ENCODE peak calls at places on chromosomes 12 and 14, in nine cellular contexts. R is DND-41, X is left lung, W is pancreas, G is HepG2, I is body of pancreas, B is gastrocnemius medialis, S is heart left ventricle, M is IMR-90. P is an unnamed sample.

GRCh38 chr12:111788178-111788654 is 21.5 kb downstream of the ALDH2 start:
- ATAC-seq in B (peak; percentile 77), I (peak; percentile 86), R (no peak), G (peak; percentile 75), W (peak; percentile 92), X (peak; percentile 54), S (peak; percentile 79), M (peak; percentile 69), P (peak; percentile 60)

GRCh38 chr12:122859303-122860051 is 24.2 kb downstream of the HIP1R start:
- ATAC-seq in I (peak; percentile 1), B (no peak), M (no peak), G (no peak), R (peak; percentile 2), W (no peak), S (no peak), X (no peak), P (no peak)

GRCh38 chr12:108722992-108723766 is 8.1 kb downstream of the CORO1C start:
- ATAC-seq in R (no peak), X (peak; percentile 54), M (peak; percentile 61), W (peak; percentile 72), B (peak; percentile 85), G (no peak), S (peak; percentile 45), I (peak; percentile 47), P (peak; percentile 81)

GRCh38 chr14:58149196-58149595 is 2.8 kb downstream of the ARMH4 start:
- ATAC-seq in S (no peak), W (no peak), B (no peak), X (no peak), R (no peak), G (no peak), I (no peak), M (no peak), P (no peak)

GRCh38 chr12:7709969-7710368 is 1.3 kb upstream of the DPPA3 start:
- ATAC-seq in R (no peak), W (no peak), I (no peak), X (no peak), B (no peak), G (no peak), S (no peak), M (no peak), P (no peak)

GRCh38 chr12:99390707-99391106 is 256.8 kb upstream of the GARIN6 start:
- ATAC-seq in G (peak; percentile 83), X (no peak), R (no peak), M (no peak), S (no peak), B (no peak), I (no peak), W (no peak), P (no peak)

GRCh38 chr12:105562727-105563072 is 232.2 kb downstream of the C12orf75 start:
- ATAC-seq in G (no peak), W (peak; percentile 55), B (peak; percentile 17), I (no peak), M (peak; percentile 56), R (no peak), S (no peak), X (peak; percentile 52), P (no peak)

GRCh38 chr14:67221982-67222328 is 19.3 kb upstream of the PALS1 start:
- ATAC-seq in X (no peak), W (no peak), G (no peak), M (no peak), B (no peak), I (no peak), R (no peak), S (no peak), P (no peak)

GRCh38 chr12:108425238-108425795 is 86.2 kb upstream of the CMKLR1 start:
- ATAC-seq in S (no peak), I (no peak), W (no peak), R (no peak), G (no peak), M (no peak), B (no peak), X (no peak), P (no peak)

GRCh38 chr14:65938738-65939137 is 526.2 kb downstream of the FUT8 start:
- ATAC-seq in X (no peak), S (no peak), M (no peak), W (no peak), G (no peak), I (no peak), B (no peak), R (no peak), P (no peak)

GRCh38 chr14:65937804-65938316 is 525.3 kb downstream of the FUT8 start:
- ATAC-seq in S (no peak), G (no peak), I (no peak), R (peak; percentile 68), W (no peak), X (no peak), M (no peak), B (no peak), P (no peak)

GRCh38 chr14:65939184-65939583 is 526.7 kb downstream of the FUT8 start:
- ATAC-seq in W (no peak), S (no peak), G (no peak), I (no peak), R (no peak), B (no peak), X (no peak), M (no peak), P (no peak)

GRCh38 chr14:65941091-65941490 is 528.6 kb downstream of the FUT8 start:
- ATAC-seq in G (no peak), R (no peak), W (no peak), B (no peak), M (no peak), X (no peak), I (no peak), S (no peak), P (no peak)

DNA sequence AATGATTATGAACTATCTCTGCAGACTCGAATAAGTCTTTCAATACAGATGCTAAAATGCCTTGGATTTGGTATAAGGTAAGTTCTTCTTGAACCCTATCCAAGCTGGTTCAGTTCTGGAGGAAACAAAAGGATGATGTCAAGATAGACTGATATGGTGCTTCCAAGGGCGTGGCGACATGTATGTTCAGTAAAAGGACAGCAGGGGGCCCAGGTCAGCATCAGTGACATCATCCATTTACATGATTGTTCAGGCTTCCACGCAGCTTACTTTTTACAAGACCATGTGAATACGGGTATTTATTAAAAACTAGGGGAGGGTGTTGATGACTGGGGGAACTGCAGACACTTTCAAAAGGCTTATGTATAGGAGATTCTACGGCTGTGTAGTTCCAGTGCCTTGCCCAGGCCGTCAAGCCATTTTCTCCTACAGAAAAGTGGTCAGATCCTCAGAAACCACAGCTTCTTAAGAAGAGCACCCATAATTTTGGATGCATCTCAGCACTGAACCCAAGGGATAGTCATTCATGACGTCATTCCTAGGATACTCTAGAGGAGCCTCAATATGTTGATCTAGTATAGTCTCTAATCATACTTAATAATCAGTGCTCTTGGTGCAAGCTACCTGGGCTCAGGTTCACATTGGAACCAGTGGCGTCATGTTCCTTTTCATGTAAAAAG is 527.7 kb downstream of the FUT8 start:
- ATAC-seq in W (no peak), G (peak; percentile 81), X (no peak), S (no peak), I (no peak), B (no peak), R (peak; percentile 38), M (no peak), P (no peak)
- TF ChIP-seq CTCF in W (no peak), G (peak; percentile 39), X (no peak), S (no peak), I (no peak), B (no peak), R (peak; percentile 49), M (peak; percentile 1), P (no peak)

GRCh38 chr14:20345366-20345765 is 1.9 kb downstream of the PARP2 start:
- ATAC-seq in B (no peak), W (no peak), I (no peak), S (no peak), R (no peak), X (no peak), M (no peak), G (no peak), P (no peak)

GRCh38 chr14:20346713-20347112 is 3.3 kb downstream of the PARP2 start:
- ATAC-seq in B (no peak), M (no peak), R (no peak), W (no peak), S (no peak), G (no peak), X (no peak), I (no peak), P (no peak)

GRCh38 chr14:20350280-20350679 is 6.8 kb downstream of the PARP2 start:
- ATAC-seq in X (no peak), M (no peak), W (no peak), R (no peak), S (no peak), B (no peak), I (no peak), G (no peak), P (no peak)

GRCh38 chr14:20350860-20351259 is 7.4 kb downstream of the PARP2 start:
- ATAC-seq in G (peak; percentile 60), I (no peak), B (no peak), S (no peak), R (no peak), M (no peak), W (no peak), X (no peak), P (no peak)

GRCh38 chr14:20347747-20348146 is 4.3 kb downstream of the PARP2 start:
- ATAC-seq in R (no peak), G (peak; percentile 8), W (no peak), B (no peak), S (no peak), X (no peak), I (no peak), M (no peak), P (no peak)
- H3K36me3 ChIP-seq in R (peaks cover 74% of the 10 kb centered on the region), G (peaks cover 48% of the 10 kb centered on the region), W (no peaks in the 10 kb centered on the region), B (peaks cover 2% of the 10 kb centered on the region), S (peaks cover 79% of the 10 kb centered on the region), X (peaks cover 74% of the 10 kb centered on the region), I (no peaks in the 10 kb centered on the region), M (peaks cover 25% of the 10 kb centered on the region), P (peaks cover 77% of the 10 kb centered on the region)

DNA sequence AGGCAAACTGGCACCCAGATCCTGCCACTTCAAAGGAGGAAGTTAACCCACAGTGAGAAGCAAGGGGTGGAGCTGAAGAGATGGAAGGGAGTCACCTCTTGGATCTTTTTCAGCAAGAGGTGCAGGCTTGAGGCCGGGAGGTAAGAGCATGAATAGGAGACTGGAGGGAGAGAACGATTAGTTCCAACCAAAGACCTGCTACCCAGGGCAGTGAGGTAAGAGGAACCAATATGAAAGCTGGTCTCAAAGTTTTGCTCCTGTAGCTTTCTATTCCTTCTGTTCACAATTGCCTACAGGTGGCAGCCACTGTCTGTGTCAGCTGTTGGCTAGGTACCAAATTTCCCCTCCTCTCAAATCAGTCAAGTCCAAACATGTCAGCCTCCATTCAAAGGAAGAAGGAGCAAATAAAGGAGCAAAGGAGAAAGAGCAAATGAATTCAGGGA is 14.9 kb upstream of the TAC3 start:
- ATAC-seq in W (no peak), X (peak; percentile 77), G (peak; percentile 50), B (no peak), I (no peak), S (no peak), M (no peak), R (peak; percentile 90), P (no peak)
- H3K27ac ChIP-seq in W (no peak overlapping the region), X (no peak overlapping the region), G (no peak overlapping the region), B (no peak overlapping the region), I (no peak overlapping the region), S (no peak overlapping the region), M (no peak overlapping the region), R (peak overlapping the region; percentile 49), P (no peak overlapping the region)

DNA sequence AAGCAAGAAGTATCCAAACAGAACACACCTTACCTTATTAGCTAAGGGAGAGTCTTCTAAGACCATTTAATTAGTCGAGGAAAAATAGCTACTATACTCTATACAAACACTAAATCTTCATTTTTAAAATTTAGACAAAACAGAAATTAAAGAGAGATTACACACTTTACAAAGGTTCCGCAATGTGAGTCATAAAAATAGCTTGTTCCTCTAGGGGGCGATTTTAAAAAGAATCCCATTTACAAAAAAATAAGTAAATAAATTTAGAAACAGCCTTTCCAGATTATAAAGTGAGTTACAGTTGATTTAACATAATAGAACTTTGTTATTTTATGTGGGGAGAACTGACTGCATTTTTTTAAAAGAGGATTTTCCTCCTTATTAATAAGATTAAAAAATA is 201.6 kb downstream of the PAX9 start:
- ATAC-seq in B (no peak), X (no peak), G (no peak), I (no peak), W (no peak), R (no peak), M (no peak), S (no peak), P (no peak)
- TF ChIP-seq CTCF in B (no peak), X (no peak), G (no peak), I (no peak), W (no peak), R (no peak), M (peak; percentile 23), S (no peak), P (no peak)